ENCODE peak calls at places on chromosomes 2 and 18, in six cellular contexts. I is SHP77; N is NCI-H510A; B is CD4-positive, CD25-positive, alpha-beta regulatory T cell; K is HCT116; V is anterior cingulate cortex. E is an unnamed sample.

GRCh38 chr2:241865957-241866858 is 3.3 kb upstream of the RTP5 start:
- DNase-seq in I (no peak), N (no peak), B (no peak), K (no peak), V (no peak), E (no peak)

GRCh38 chr18:74266161-74266560 is 25.6 kb downstream of the CYB5A start:
- DNase-seq in I (no peak), N (no peak), B (no peak), K (no peak), V (no peak), E (no peak)

GRCh38 chr2:167637726-167638125 is 609.7 kb downstream of the STK39 start:
- DNase-seq in I (no peak), N (no peak), B (no peak), K (no peak), V (no peak), E (no peak)

GRCh38 chr18:2853926-2854664 is 7.3 kb downstream of the EMILIN2 start:
- DNase-seq in I (no peak), N (no peak), B (no peak), K (no peak), V (no peak), E (no peak)

GRCh38 chr2:233714164-233714563 is 1.5 kb downstream of the UGT1A5 start:
- DNase-seq in I (no peak), N (no peak), B (no peak), K (no peak), V (no peak), E (no peak)

GRCh38 chr2:239768031-239768800 is 256.9 kb downstream of the NDUFA10 start:
- DNase-seq in I (no peak), N (no peak), B (no peak), K (no peak), V (no peak), E (no peak)

GRCh38 chr2:30756051-30756719 is 51.1 kb downstream of the CAPN13 start:
- DNase-seq in I (no peak), N (no peak), B (no peak), K (no peak), V (no peak), E (no peak)

GRCh38 chr2:10909050-10909995 is 2.4 kb upstream of the KCNF1 start:
- DNase-seq in I (peak; percentile 34), N (no peak), B (no peak), K (peak; percentile 35), V (no peak), E (no peak)

GRCh38 chr18:62418258-62418657 is 93.1 kb downstream of the TNFRSF11A start:
- DNase-seq in I (no peak), N (no peak), B (no peak), K (no peak), V (no peak), E (no peak)

GRCh38 chr2:46824611-46825010 is 91.0 kb downstream of the MCFD2 start:
- DNase-seq in I (no peak), N (no peak), B (no peak), K (no peak), V (no peak), E (no peak)

GRCh38 chr2:155145758-155146229 is 447.3 kb downstream of the KCNJ3 start:
- DNase-seq in I (peak; percentile 6), N (no peak), B (no peak), K (no peak), V (no peak), E (no peak)

GRCh38 chr2:239711911-239712570 is 311.2 kb upstream of the HDAC4 start:
- DNase-seq in I (no peak), N (no peak), B (no peak), K (no peak), V (no peak), E (no peak)

GRCh38 chr2:239178954-239179353 is 221.9 kb downstream of the HDAC4 start:
- DNase-seq in I (no peak), N (no peak), B (no peak), K (no peak), V (no peak), E (no peak)

GRCh38 chr2:25512707-25513106 is 160.7 kb downstream of the DTNB start:
- DNase-seq in I (no peak), N (no peak), B (no peak), K (no peak), V (no peak), E (no peak)

GRCh38 chr18:58140366-58141325 is 96.6 kb downstream of the NEDD4L start:
- DNase-seq in I (peak; percentile 4), N (no peak), B (no peak), K (no peak), V (no peak), E (no peak)

GRCh38 chr18:48938827-48939367 is 11.9 kb downstream of the SMAD7 start:
- DNase-seq in I (no peak), N (no peak), B (no peak), K (no peak), V (no peak), E (no peak)

GRCh38 chr2:95695613-95696012 is 103.8 kb downstream of the TRIM43 start:
- DNase-seq in I (no peak), N (no peak), B (no peak), K (no peak), V (no peak), E (no peak)

GRCh38 chr18:58223717-58224424 is 179.8 kb downstream of the NEDD4L start:
- DNase-seq in I (peak; percentile 34), N (peak; percentile 41), B (no peak), K (peak; percentile 76), V (no peak), E (no peak)

GRCh38 chr18:57784034-57784815 is 18.9 kb downstream of the ATP8B1 start:
- DNase-seq in I (no peak), N (no peak), B (no peak), K (no peak), V (no peak), E (no peak)

GRCh38 chr18:6056171-6056932 is 161.0 kb upstream of the TMEM200C start:
- DNase-seq in I (no peak), N (peak; percentile 49), B (no peak), K (no peak), V (no peak), E (no peak)

GRCh38 chr2:47569658-47570398 is 166.9 kb downstream of the MSH2 start:
- DNase-seq in I (no peak), N (peak; percentile 31), B (no peak), K (no peak), V (no peak), E (no peak)

GRCh38 chr2:42025151-42025582 is 22.7 kb upstream of the PKDCC start:
- DNase-seq in I (no peak), N (peak; percentile 64), B (no peak), K (no peak), V (no peak), E (no peak)

GRCh38 chr2:15893689-15894325 is 46.5 kb upstream of the MYCN start:
- DNase-seq in I (no peak), N (no peak), B (no peak), K (no peak), V (no peak), E (no peak)

GRCh38 chr2:111200333-111200879 is 79.7 kb downstream of the BCL2L11 start:
- DNase-seq in I (peak; percentile 72), N (peak; percentile 81), B (no peak), K (no peak), V (no peak), E (no peak)

GRCh38 chr2:219676586-219676985 is 49.2 kb downstream of the SLC4A3 start:
- DNase-seq in I (no peak), N (no peak), B (no peak), K (no peak), V (no peak), E (no peak)

GRCh38 chr2:47225061-47225783 is 70.1 kb upstream of the STPG4 start:
- DNase-seq in I (peak; percentile 85), N (peak; percentile 86), B (no peak), K (peak; percentile 3), V (no peak), E (no peak)

GRCh38 chr2:54638103-54638502 is 85.4 kb upstream of the EML6 start:
- DNase-seq in I (no peak), N (no peak), B (no peak), K (no peak), V (no peak), E (no peak)

GRCh38 chr18:76579301-76579695 is 84.3 kb upstream of the ZNF516 start:
- DNase-seq in I (no peak), N (no peak), B (no peak), K (no peak), V (no peak), E (no peak)

GRCh38 chr18:33817096-33817495 is 239.1 kb downstream of the ASXL3 start:
- DNase-seq in I (no peak), N (no peak), B (no peak), K (no peak), V (no peak), E (no peak)

GRCh38 chr2:53561155-53561554 is 206.4 kb upstream of the CHAC2 start:
- DNase-seq in I (no peak), N (no peak), B (no peak), K (no peak), V (no peak), E (no peak)

GRCh38 chr2:45843136-45843535 is 191.7 kb downstream of the PRKCE start:
- DNase-seq in I (no peak), N (no peak), B (no peak), K (no peak), V (no peak), E (no peak)

GRCh38 chr2:236633219-236633570 is 63.6 kb downstream of the ACKR3 start:
- DNase-seq in I (no peak), N (no peak), B (no peak), K (no peak), V (no peak), E (no peak)

GRCh38 chr18:21167641-21168372 is 56.2 kb upstream of the ROCK1 start:
- DNase-seq in I (peak; percentile 80), N (peak; percentile 20), B (no peak), K (peak; percentile 15), V (no peak), E (no peak)

GRCh38 chr2:189337648-189338047 is 103.6 kb upstream of the WDR75 start:
- DNase-seq in I (no peak), N (no peak), B (no peak), K (no peak), V (no peak), E (no peak)

GRCh38 chr2:242040303-242040655 is 170.8 kb downstream of the RTP5 start:
- DNase-seq in I (no peak), N (no peak), B (no peak), K (no peak), V (no peak), E (no peak)

GRCh38 chr18:75115514-75115913 is 93.4 kb downstream of the PTGR3 start:
- DNase-seq in I (no peak), N (no peak), B (no peak), K (no peak), V (no peak), E (no peak)

E was measured in nucleus accumbens.